ENCODE peak calls at places on chromosomes 2 and 18, in seven cellular contexts. C is tibial artery, H is cardiac muscle cell, S is fibroblast of lung, Z is HCT116, M is gastrocnemius medialis, B is lower lobe of right lung. A is an unnamed sample.

GRCh38 chr2:21916934-21917522 is 793.3 kb downstream of the TDRD15 start:
- DNase-seq in Z (no peak), S (peak), C (no peak), M (no peak), B (no peak), H (peak), A (no peak)

GRCh38 chr2:45843136-45843535 is 191.7 kb downstream of the PRKCE start:
- DNase-seq in M (no peak), H (no peak), S (no peak), C (no peak), B (no peak), Z (no peak), A (no peak)

GRCh38 chr2:155825876-155826275 is 506.6 kb downstream of the NR4A2 start:
- DNase-seq in B (no peak), S (no peak), C (no peak), Z (no peak), M (no peak), H (no peak), A (no peak)

GRCh38 chr18:28905509-28905908 is 728.6 kb upstream of the CDH2 start:
- DNase-seq in H (peak), C (no peak), S (no peak), M (no peak), Z (no peak), B (no peak), A (no peak)

GRCh38 chr2:241190291-241190981 is 2.0 kb downstream of the ANO7 start:
- DNase-seq in M (no peak), H (no peak), C (no peak), S (no peak), Z (no peak), B (peak), A (no peak)

GRCh38 chr2:161243873-161244272 is 64.4 kb upstream of the PSMD14 start:
- DNase-seq in Z (no peak), C (no peak), H (no peak), B (no peak), M (no peak), S (no peak), A (no peak)

GRCh38 chr2:74921236-74921736 is 37.2 kb upstream of the POLE4 start:
- DNase-seq in B (no peak), M (no peak), C (no peak), Z (no peak), H (no peak), S (no peak), A (no peak)

GRCh38 chr2:48341556-48342133 is 188.3 kb upstream of the STON1 start:
- DNase-seq in C (no peak), Z (no peak), S (no peak), M (no peak), B (no peak), H (no peak), A (no peak)

GRCh38 chr2:213766465-213766891 is 482.2 kb downstream of the SPAG16 start:
- DNase-seq in B (no peak), H (no peak), C (no peak), M (no peak), S (no peak), Z (no peak), A (no peak)

GRCh38 chr2:240347949-240348500 is 87.4 kb upstream of the GPC1 start:
- DNase-seq in H (no peak), C (peak), B (no peak), Z (no peak), S (no peak), M (no peak), A (no peak)

GRCh38 chr2:128378231-128379020 is 59.8 kb upstream of the HS6ST1 start:
- DNase-seq in M (peak), C (peak), Z (no peak), B (peak), H (no peak), S (no peak), A (no peak)

DNA sequence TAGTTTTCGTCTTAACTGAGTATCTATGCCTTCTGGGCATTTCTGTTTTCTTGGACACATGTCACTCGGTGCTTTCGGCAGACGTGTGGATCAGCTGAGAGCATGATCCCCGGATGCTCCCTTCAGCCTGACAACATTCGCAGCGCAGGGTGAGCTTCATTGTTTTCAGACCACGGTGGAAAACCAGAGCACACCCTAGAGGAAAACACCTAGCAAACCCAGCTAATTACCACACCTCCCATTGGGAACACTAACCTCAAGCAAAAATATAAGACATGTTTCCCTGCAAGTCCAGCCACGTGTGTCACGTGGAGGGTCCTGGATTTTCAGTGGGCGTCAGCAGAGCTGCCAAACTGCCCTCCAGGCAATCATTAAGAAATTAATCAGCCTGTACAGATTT is 31.0 kb downstream of the ANKRD29 start:
- DNase-seq in S (no peak), M (no peak), H (no peak), C (no peak), Z (no peak), B (no peak), A (no peak)
- TF ChIP-seq CTCF in S (no peak), M (no peak), H (no peak), C (no peak), Z (no peak), B (no peak), A (no peak)

GRCh38 chr2:40760071-40760666 is 308.3 kb upstream of the SLC8A1 start:
- DNase-seq in C (no peak), M (no peak), Z (peak), H (peak), S (peak), B (no peak), A (peak)
- TF ChIP-seq CTCF in C (peak), M (no peak), Z (peak), H (peak), S (peak), B (peak), A (peak)

GRCh38 chr2:236888766-236889035 is 197.0 kb upstream of the COPS8 start:
- DNase-seq in H (no peak), S (no peak), C (no peak), Z (no peak), M (no peak), B (no peak), A (no peak)

GRCh38 chr2:236889791-236890704 is 195.6 kb upstream of the COPS8 start:
- DNase-seq in B (no peak), M (no peak), Z (no peak), S (no peak), H (no peak), C (no peak), A (no peak)

GRCh38 chr2:236889081-236889780 is 196.5 kb upstream of the COPS8 start:
- DNase-seq in M (no peak), Z (no peak), B (no peak), C (no peak), S (no peak), H (peak), A (no peak)

GRCh38 chr2:236887519-236887918 is 198.2 kb upstream of the COPS8 start:
- DNase-seq in C (no peak), M (no peak), B (no peak), Z (no peak), S (peak), H (peak), A (no peak)

GRCh38 chr2:236887953-236888765 is 197.5 kb upstream of the COPS8 start:
- DNase-seq in S (no peak), H (no peak), B (no peak), M (no peak), C (no peak), Z (no peak), A (no peak)
- TF ChIP-seq CTCF in S (no peak), H (no peak), B (no peak), M (no peak), C (no peak), Z (no peak), A (no peak)

GRCh38 chr2:19139386-19139785 is 219.0 kb downstream of the OSR1 start:
- DNase-seq in M (no peak), C (no peak), Z (no peak), H (no peak), B (no peak), S (no peak), A (no peak)
- TF ChIP-seq CTCF in M (no peak), C (no peak), Z (no peak), H (no peak), B (no peak), S (no peak), A (no peak)